ENCODE peak calls at places on chromosomes 2 and 18, in four cellular contexts. One of them, this sample, is unnamed. For H3K4me1 and H3K27me3, the result is how much of the 10 kb centered on the place peaks cover.

GRCh38 chr2:44360749-44361329 is 455 bp downstream of the PREPL start:
- DNase-seq in Panc1: no peak
- DNase-seq in ovary: peak
- DNase-seq in GM23248: peak
- DNase-seq in this sample: peak

GRCh38 chr18:42341423-42341822 is 386.4 kb downstream of the PIK3C3 start:
- DNase-seq in Panc1: no peak
- DNase-seq in ovary: no peak
- DNase-seq in GM23248: no peak
- DNase-seq in this sample: no peak

GRCh38 chr2:75614062-75614710 is 32.4 kb upstream of the MRPL19 start:
- DNase-seq in Panc1: no peak
- DNase-seq in ovary: no peak
- DNase-seq in GM23248: no peak
- DNase-seq in this sample: no peak

GRCh38 chr2:122660786-122661634 is 905.6 kb downstream of the TSN start:
- DNase-seq in Panc1: no peak
- DNase-seq in ovary: no peak
- DNase-seq in GM23248: no peak
- DNase-seq in this sample: no peak

GRCh38 chr18:78673516-78674321 is 305.9 kb upstream of the SALL3 start:
- DNase-seq in Panc1: no peak
- DNase-seq in ovary: no peak
- DNase-seq in GM23248: no peak
- DNase-seq in this sample: no peak

GRCh38 chr2:39202639-39203369 is 41.0 kb downstream of the CDKL4 start:
- DNase-seq in Panc1: no peak
- DNase-seq in ovary: no peak
- DNase-seq in GM23248: peak
- DNase-seq in this sample: no peak

GRCh38 chr2:11910971-11911370 is 164.5 kb downstream of the LPIN1 start:
- DNase-seq in Panc1: no peak
- DNase-seq in ovary: no peak
- DNase-seq in GM23248: no peak
- DNase-seq in this sample: no peak

GRCh38 chr18:42604820-42605219 is 510.7 kb downstream of the RIT2 start:
- DNase-seq in Panc1: no peak
- DNase-seq in ovary: no peak
- DNase-seq in GM23248: no peak
- DNase-seq in this sample: no peak

GRCh38 chr18:77992057-77992456 is 742.4 kb downstream of the GALR1 start:
- DNase-seq in Panc1: no peak
- DNase-seq in ovary: no peak
- DNase-seq in GM23248: no peak
- DNase-seq in this sample: no peak

GRCh38 chr2:113370478-113371091 is 66.9 kb upstream of the ZNG1B start:
- DNase-seq in Panc1: peak
- DNase-seq in ovary: peak
- DNase-seq in GM23248: peak
- DNase-seq in this sample: peak

GRCh38 chr2:150165988-150166965 is 321.2 kb downstream of the RND3 start:
- DNase-seq in Panc1: no peak
- DNase-seq in ovary: no peak
- DNase-seq in GM23248: no peak
- DNase-seq in this sample: no peak

GRCh38 chr18:79934311-79935097 is 16.9 kb downstream of the SLC66A2 start:
- DNase-seq in Panc1: no peak
- DNase-seq in ovary: no peak
- DNase-seq in GM23248: no peak
- DNase-seq in this sample: peak

GRCh38 chr2:134934641-134935040 is 16.0 kb downstream of the CCNT2 start:
- DNase-seq in Panc1: no peak
- DNase-seq in ovary: no peak
- DNase-seq in GM23248: peak
- DNase-seq in this sample: no peak

GRCh38 chr18:2883137-2883671 is 36.4 kb downstream of the EMILIN2 start:
- DNase-seq in Panc1: no peak
- DNase-seq in ovary: peak
- DNase-seq in GM23248: peak
- DNase-seq in this sample: peak

GRCh38 chr18:3330622-3331021 is 68.7 kb downstream of the MYL12B start:
- DNase-seq in Panc1: no peak
- DNase-seq in ovary: no peak
- DNase-seq in GM23248: no peak
- DNase-seq in this sample: no peak

GRCh38 chr2:96154506-96155380 is 9.5 kb upstream of the DUSP2 start:
- DNase-seq in Panc1: no peak
- DNase-seq in ovary: no peak
- DNase-seq in GM23248: no peak
- DNase-seq in this sample: no peak

GRCh38 chr2:5188636-5189035 is 503.5 kb upstream of the SOX11 start:
- DNase-seq in Panc1: no peak
- DNase-seq in ovary: no peak
- DNase-seq in GM23248: no peak
- DNase-seq in this sample: no peak

DNA sequence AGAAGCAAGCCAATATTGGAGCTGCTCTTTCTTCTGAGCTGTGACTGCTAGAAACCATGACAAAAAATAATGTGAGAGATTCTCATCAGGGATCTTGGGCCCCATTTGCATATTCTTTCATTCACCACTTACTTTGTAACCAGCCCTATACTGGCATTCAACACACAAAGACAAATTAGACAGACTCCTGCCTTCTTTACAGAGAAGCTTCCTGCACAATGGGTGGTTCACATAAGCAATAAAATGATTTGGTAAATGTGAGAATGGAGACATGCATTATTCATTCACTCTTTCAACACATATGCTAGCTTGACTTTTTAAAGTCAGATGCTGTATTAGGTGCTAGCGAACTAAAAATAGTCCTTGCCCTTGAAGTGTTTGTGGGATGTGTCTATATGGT is 174.4 kb downstream of the NCKAP5 start:
- DNase-seq in Panc1: no peak
- DNase-seq in ovary: no peak
- DNase-seq in GM23248: no peak
- DNase-seq in this sample: no peak
- H3K27ac ChIP-seq in Panc1: no peak
- H3K27ac ChIP-seq in ovary: no peak
- H3K27ac ChIP-seq in GM23248: no peak
- H3K27ac ChIP-seq in this sample: no peak

GRCh38 chr2:223764796-223765195 is 72.6 kb downstream of the AP1S3 start:
- DNase-seq in Panc1: no peak
- DNase-seq in ovary: no peak
- DNase-seq in GM23248: no peak
- DNase-seq in this sample: no peak

GRCh38 chr2:223759569-223760430 is 77.6 kb downstream of the AP1S3 start:
- DNase-seq in Panc1: peak
- DNase-seq in ovary: no peak
- DNase-seq in GM23248: peak
- DNase-seq in this sample: no peak

GRCh38 chr2:223758131-223758840 is 79.1 kb downstream of the AP1S3 start:
- DNase-seq in Panc1: no peak
- DNase-seq in ovary: no peak
- DNase-seq in GM23248: no peak
- DNase-seq in this sample: no peak

GRCh38 chr2:223762853-223763252 is 74.5 kb downstream of the AP1S3 start:
- DNase-seq in Panc1: no peak
- DNase-seq in ovary: no peak
- DNase-seq in GM23248: no peak
- DNase-seq in this sample: no peak

GRCh38 chr2:223760838-223761502 is 76.4 kb downstream of the AP1S3 start:
- DNase-seq in Panc1: peak
- DNase-seq in ovary: no peak
- DNase-seq in GM23248: peak
- DNase-seq in this sample: no peak
- H3K4me1 ChIP-seq in Panc1: under half
- H3K4me1 ChIP-seq in ovary: under half
- H3K4me1 ChIP-seq in GM23248: under half
- H3K4me1 ChIP-seq in this sample: under half

GRCh38 chr2:236569593-236569973 is at the start of gene ACKR3:
- DNase-seq in Panc1: peak
- DNase-seq in ovary: peak
- DNase-seq in GM23248: peak
- DNase-seq in this sample: peak

GRCh38 chr2:236568068-236568921 is 1.3 kb upstream of the ACKR3 start:
- DNase-seq in Panc1: no peak
- DNase-seq in ovary: peak
- DNase-seq in GM23248: peak
- DNase-seq in this sample: peak

GRCh38 chr2:236571161-236571560 is 1.5 kb downstream of the ACKR3 start:
- DNase-seq in Panc1: no peak
- DNase-seq in ovary: no peak
- DNase-seq in GM23248: no peak
- DNase-seq in this sample: no peak

GRCh38 chr2:236570081-236570979 is 705 bp downstream of the ACKR3 start:
- DNase-seq in Panc1: no peak
- DNase-seq in ovary: no peak
- DNase-seq in GM23248: peak
- DNase-seq in this sample: no peak

DNA sequence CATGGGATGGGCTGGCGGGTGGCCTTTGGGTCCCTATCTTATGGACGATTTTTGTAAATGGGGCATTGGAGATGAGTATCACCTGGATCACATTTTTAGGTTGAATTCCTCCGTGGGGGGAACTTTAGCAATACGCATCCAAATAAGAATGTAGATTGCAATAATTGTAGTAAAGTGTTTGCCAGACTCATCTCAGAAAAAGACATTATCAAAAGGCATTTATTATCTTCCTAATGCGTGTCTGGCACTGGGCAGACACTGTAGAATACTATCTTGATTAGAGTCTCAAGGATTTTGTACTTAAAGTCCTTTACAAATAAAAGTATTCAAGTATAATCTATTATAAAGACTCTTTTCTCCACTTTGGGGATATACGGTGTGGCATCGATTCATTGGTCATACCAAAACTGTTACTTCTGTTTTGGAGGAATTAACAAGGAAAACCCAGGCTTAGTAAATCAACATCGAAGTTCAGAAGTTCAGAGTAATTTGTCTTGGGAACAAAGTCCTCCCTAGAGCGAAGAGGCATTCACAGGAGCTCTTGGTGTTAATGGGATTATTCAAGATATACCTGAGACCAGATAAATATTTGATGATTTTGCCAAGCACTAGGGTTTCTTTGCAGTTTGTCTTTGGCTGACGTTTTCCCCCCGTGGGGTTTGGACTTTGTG is 568 bp upstream of the ACKR3 start:
- DNase-seq in Panc1: no peak
- DNase-seq in ovary: no peak
- DNase-seq in GM23248: no peak
- DNase-seq in this sample: no peak
- H3K27me3 ChIP-seq in Panc1: under half
- H3K27me3 ChIP-seq in ovary: under half
- H3K27me3 ChIP-seq in GM23248: half or more
- H3K27me3 ChIP-seq in this sample: under half

GRCh38 chr2:25557179-25558036 is 116.0 kb downstream of the DTNB start:
- DNase-seq in Panc1: no peak
- DNase-seq in ovary: no peak
- DNase-seq in GM23248: no peak
- DNase-seq in this sample: no peak
- H3K27ac ChIP-seq in Panc1: no peak
- H3K27ac ChIP-seq in ovary: no peak
- H3K27ac ChIP-seq in GM23248: no peak
- H3K27ac ChIP-seq in this sample: no peak

DNA sequence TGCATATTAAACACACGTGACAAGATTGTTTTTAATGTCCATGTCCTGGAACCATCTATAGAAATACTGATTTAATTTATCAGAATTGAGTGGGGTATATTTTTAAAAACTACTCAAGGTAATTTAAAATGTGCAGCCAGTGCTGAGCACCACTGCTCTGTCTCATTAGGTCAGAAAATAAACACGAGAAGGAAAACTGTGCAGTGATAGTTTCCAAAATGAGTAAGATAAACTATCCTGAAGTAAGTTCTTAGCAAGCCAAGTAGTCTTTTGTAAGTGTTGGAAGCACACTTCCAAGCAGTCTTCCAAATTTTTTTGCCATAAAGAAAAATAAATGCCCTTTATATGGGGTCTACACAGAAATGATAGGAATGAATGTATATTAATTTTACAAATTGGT is 93.8 kb upstream of the DNAJC10 start:
- DNase-seq in Panc1: no peak
- DNase-seq in ovary: no peak
- DNase-seq in GM23248: no peak
- DNase-seq in this sample: no peak
- H3K4me1 ChIP-seq in Panc1: under half
- H3K4me1 ChIP-seq in ovary: under half
- H3K4me1 ChIP-seq in GM23248: under half
- H3K4me1 ChIP-seq in this sample: under half